ENCODE peak calls at places on chromosome 12, in six cellular contexts. W is AG09309, I is NCI-H345, M is GM03348, U is GM04504, F is SHP77. X is an unnamed sample.

GRCh38 chr12:23450810-23451209 is 498.7 kb downstream of the SOX5 start:
- DNase-seq in W (no peak), I (no peak), M (no peak), U (no peak), F (no peak), X (no peak)

GRCh38 chr12:53725824-53726223 is 1.4 kb downstream of the CALCOCO1 start:
- DNase-seq in W (no peak), I (no peak), M (peak), U (no peak), F (no peak), X (no peak)

GRCh38 chr12:131087302-131087818 is 133.7 kb downstream of the ADGRD1 start:
- DNase-seq in W (no peak), I (no peak), M (no peak), U (no peak), F (no peak), X (no peak)

GRCh38 chr12:111942557-111942956 is 70.4 kb downstream of the TMEM116 start:
- DNase-seq in W (peak), I (no peak), M (peak), U (peak), F (no peak), X (peak)

GRCh38 chr12:130497331-130497730 is 159.6 kb downstream of the PIWIL1 start:
- DNase-seq in W (no peak), I (no peak), M (no peak), U (no peak), F (no peak), X (no peak)

GRCh38 chr12:1911598-1912575 is 6.6 kb downstream of the CACNA2D4 start:
- DNase-seq in W (no peak), I (peak), M (peak), U (no peak), F (peak), X (peak)

GRCh38 chr12:99722690-99723486 is 75.3 kb downstream of the GARIN6 start:
- DNase-seq in W (no peak), I (no peak), M (no peak), U (no peak), F (no peak), X (no peak)

GRCh38 chr12:51972849-51973273 is 21.4 kb downstream of the ACVR1B start:
- DNase-seq in W (peak), I (no peak), M (peak), U (no peak), F (no peak), X (no peak)

GRCh38 chr12:6062427-6063378 is 61.8 kb downstream of the VWF start:
- DNase-seq in W (no peak), I (peak), M (peak), U (no peak), F (no peak), X (peak)

GRCh38 chr12:68675098-68675842 is 11.5 kb upstream of the NUP107 start:
- DNase-seq in W (no peak), I (no peak), M (no peak), U (no peak), F (no peak), X (no peak)

GRCh38 chr12:56104815-56105476 is 587 bp downstream of the PA2G4 start:
- DNase-seq in W (no peak), I (no peak), M (no peak), U (no peak), F (no peak), X (peak)

GRCh38 chr12:15184484-15184883 is 36.7 kb downstream of the RERG start:
- DNase-seq in W (no peak), I (no peak), M (no peak), U (no peak), F (no peak), X (no peak)